ENCODE peak calls at places on chromosomes 6 and 20, in six cellular contexts. J, U, C, T, K and O are unnamed samples. For H3K4me1, the result is how much of the 10 kb centered on the place peaks cover.

GRCh38 chr20:60001027-60001567 is 42.9 kb downstream of the CDH26 start:
- ATAC-seq in J (no peak), U (no peak), C (no peak), T (no peak), K (no peak), O (no peak)

GRCh38 chr6:36038120-36038876 is 10.7 kb downstream of the MAPK14 start:
- ATAC-seq in J (peak), U (peak), C (no peak), T (peak), K (peak), O (no peak)

GRCh38 chr6:97282238-97282725 is 734 bp downstream of the MMS22L start:
- ATAC-seq in J (peak), U (no peak), C (peak), T (peak), K (peak), O (no peak)

GRCh38 chr6:423062-423798 is 31.7 kb downstream of the IRF4 start:
- ATAC-seq in J (no peak), U (no peak), C (peak), T (peak), K (peak), O (no peak)

GRCh38 chr6:117215353-117216090 is 49.8 kb upstream of the VGLL2 start:
- ATAC-seq in J (no peak), U (peak), C (no peak), T (no peak), K (no peak), O (no peak)

GRCh38 chr6:160306284-160306683 is 41.9 kb upstream of the SLC22A3 start:
- ATAC-seq in J (no peak), U (no peak), C (no peak), T (no peak), K (no peak), O (no peak)

GRCh38 chr6:69816017-69816416 is 19.2 kb upstream of the LMBRD1 start:
- ATAC-seq in J (no peak), U (no peak), C (no peak), T (no peak), K (peak), O (no peak)

GRCh38 chr20:25532015-25532751 is 53.1 kb downstream of the NINL start:
- ATAC-seq in J (peak), U (peak), C (peak), T (peak), K (no peak), O (no peak)

GRCh38 chr6:127971945-127972391 is 71.1 kb upstream of the THEMIS start:
- ATAC-seq in J (no peak), U (no peak), C (no peak), T (no peak), K (peak), O (no peak)

GRCh38 chr20:59804347-59804746 is 129.1 kb downstream of the SYCP2 start:
- ATAC-seq in J (no peak), U (no peak), C (no peak), T (no peak), K (no peak), O (no peak)

GRCh38 chr6:3725145-3726015 is 26.1 kb downstream of the PXDC1 start:
- ATAC-seq in J (peak), U (peak), C (no peak), T (no peak), K (no peak), O (no peak)

GRCh38 chr6:170176621-170177382 is 114.1 kb downstream of the DLL1 start:
- ATAC-seq in J (no peak), U (no peak), C (peak), T (no peak), K (no peak), O (no peak)

GRCh38 chr20:32411955-32412706 is 54.0 kb downstream of the ASXL1 start:
- ATAC-seq in J (peak), U (no peak), C (no peak), T (no peak), K (peak), O (no peak)

GRCh38 chr6:10099086-10099499 is 315.8 kb downstream of the TFAP2A start:
- ATAC-seq in J (peak), U (no peak), C (no peak), T (peak), K (no peak), O (no peak)

GRCh38 chr20:52974155-52974554 is 2.0 kb downstream of the TSHZ2 start:
- ATAC-seq in J (no peak), U (no peak), C (no peak), T (no peak), K (peak), O (no peak)

GRCh38 chr6:148629197-148629909 is 117.5 kb upstream of the UST start:
- ATAC-seq in J (no peak), U (no peak), C (no peak), T (no peak), K (peak), O (peak)

GRCh38 chr6:30490031-30490876 is 945 bp downstream of the HLA-E start:
- ATAC-seq in J (peak), U (peak), C (peak), T (peak), K (peak), O (peak)

GRCh38 chr6:30485236-30485635 is 4.1 kb upstream of the HLA-E start:
- ATAC-seq in J (no peak), U (no peak), C (no peak), T (no peak), K (no peak), O (no peak)

GRCh38 chr6:30491963-30492616 is 2.8 kb downstream of the HLA-E start:
- ATAC-seq in J (no peak), U (no peak), C (no peak), T (no peak), K (no peak), O (no peak)

GRCh38 chr6:30493643-30494250 is 4.4 kb downstream of the HLA-E start:
- ATAC-seq in J (no peak), U (no peak), C (no peak), T (no peak), K (peak), O (no peak)

DNA sequence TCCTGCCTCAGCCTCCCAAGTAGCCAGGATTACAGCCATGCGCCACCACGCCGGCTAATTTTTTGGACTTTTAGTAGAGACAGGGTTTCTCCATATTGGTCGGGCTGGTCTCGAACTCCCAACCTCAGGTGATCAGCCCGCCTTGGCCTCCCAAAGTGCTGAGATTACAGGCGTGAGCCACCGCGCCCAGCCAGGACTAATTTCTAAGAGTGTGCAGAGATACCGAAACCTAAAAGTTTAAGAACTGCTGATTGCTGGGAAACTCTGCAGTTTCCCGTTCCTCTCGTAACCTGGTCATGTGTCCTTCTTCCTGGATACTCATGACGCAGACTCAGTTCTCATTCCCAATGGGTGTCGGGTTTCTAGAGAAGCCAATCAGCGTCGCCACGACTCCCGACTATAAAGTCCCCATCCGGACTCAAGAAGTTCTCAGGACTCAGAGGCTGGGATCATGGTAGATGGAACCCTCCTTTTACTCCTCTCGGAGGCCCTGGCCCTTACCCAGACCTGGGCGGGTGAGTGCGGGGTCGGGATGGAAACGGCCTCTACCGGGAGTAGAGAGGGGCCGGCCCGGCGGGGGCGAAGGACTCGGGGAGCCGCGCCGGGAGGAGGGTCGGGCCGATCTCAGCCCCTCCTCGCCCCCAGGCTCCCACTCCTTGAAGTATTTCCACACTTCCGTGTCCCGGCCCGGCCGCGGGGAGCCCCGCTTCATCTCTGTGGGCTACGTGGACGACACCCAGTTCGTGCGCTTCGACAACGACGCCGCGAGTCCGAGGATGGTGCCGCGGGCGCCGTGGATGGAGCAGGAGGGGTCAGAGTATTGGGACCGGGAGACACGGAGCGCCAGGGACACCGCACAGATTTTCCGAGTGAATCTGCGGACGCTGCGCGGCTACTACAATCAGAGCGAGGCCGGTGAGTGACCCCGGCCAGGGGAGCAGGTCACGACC is at the start of gene HLA-E:
- ATAC-seq in J (peak), U (peak), C (peak), T (peak), K (peak), O (peak)
- TF ChIP-seq EP300 in J (peak), U (peak), C (no peak), T (no peak), K (no peak), O (no peak)

GRCh38 chr6:53336070-53336469 is 12.7 kb downstream of the ELOVL5 start:
- ATAC-seq in J (no peak), U (peak), C (no peak), T (no peak), K (no peak), O (no peak)

GRCh38 chr6:53331678-53332077 is 17.1 kb downstream of the ELOVL5 start:
- ATAC-seq in J (no peak), U (no peak), C (no peak), T (no peak), K (no peak), O (no peak)

GRCh38 chr6:53333439-53334408 is 15.0 kb downstream of the ELOVL5 start:
- ATAC-seq in J (no peak), U (no peak), C (no peak), T (peak), K (no peak), O (no peak)

GRCh38 chr6:53338304-53338703 is 10.4 kb downstream of the ELOVL5 start:
- ATAC-seq in J (no peak), U (no peak), C (no peak), T (no peak), K (no peak), O (no peak)

GRCh38 chr6:53335224-53335994 is 13.3 kb downstream of the ELOVL5 start:
- ATAC-seq in J (peak), U (peak), C (no peak), T (no peak), K (peak), O (no peak)
- H3K4me1 ChIP-seq in J (under half), U (under half), C (under half), T (half or more), K (under half), O (under half)

GRCh38 chr6:131655387-131655786 is 18.3 kb downstream of the ENPP3 start:
- ATAC-seq in J (no peak), U (no peak), C (no peak), T (no peak), K (no peak), O (no peak)
- TF ChIP-seq EP300 in J (no peak), U (no peak), C (no peak), T (no peak), K (no peak), O (no peak)

DNA sequence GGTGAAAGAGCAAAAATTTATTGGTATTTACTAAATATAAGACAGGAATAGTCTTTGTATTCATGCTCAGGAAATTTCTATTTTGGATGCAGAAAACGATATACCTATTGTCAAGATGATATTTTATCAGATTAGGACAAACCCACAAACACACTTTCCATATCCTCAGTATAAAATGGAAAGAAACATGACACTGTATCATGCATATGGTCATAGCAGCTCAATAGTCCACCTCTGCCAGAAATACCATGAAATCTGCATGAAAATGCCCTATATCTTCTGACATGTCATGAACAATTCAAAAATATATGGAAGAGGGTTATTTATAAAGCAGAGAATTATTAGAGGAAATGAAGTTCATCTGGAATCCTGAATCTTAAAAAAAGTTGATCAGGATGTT is 11.7 kb upstream of the HINT3 start:
- ATAC-seq in J (no peak), U (no peak), C (no peak), T (peak), K (no peak), O (no peak)
- H3K4me1 ChIP-seq in J (under half), U (under half), C (half or more), T (half or more), K (under half), O (under half)

DNA sequence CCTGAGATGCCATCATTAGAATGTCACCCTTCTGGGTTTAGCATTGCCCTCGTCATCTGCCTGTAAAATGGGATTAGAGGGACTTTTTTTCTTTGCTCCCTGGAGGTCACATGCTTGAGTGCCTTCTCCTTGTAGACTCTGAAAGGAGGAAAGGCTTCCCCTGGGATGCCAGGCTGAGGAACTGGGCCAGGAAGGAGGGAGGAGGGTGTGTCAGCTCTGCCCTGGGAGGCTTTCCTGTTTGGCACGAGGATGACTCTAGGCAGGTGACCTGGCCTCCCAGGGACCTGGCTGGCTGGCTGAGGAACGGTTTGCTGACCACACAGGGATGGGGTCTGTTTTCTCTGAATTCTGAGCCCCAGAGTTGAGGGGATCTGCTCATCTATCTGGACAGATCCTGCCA is 137.9 kb upstream of the RNF24 start:
- ATAC-seq in J (no peak), U (no peak), C (no peak), T (no peak), K (no peak), O (no peak)
- TF ChIP-seq EP300 in J (no peak), U (no peak), C (no peak), T (no peak), K (no peak), O (no peak)

GRCh38 chr6:21733311-21733710 is 139.8 kb downstream of the SOX4 start:
- ATAC-seq in J (no peak), U (no peak), C (no peak), T (no peak), K (no peak), O (no peak)
- H3K4me1 ChIP-seq in J (under half), U (under half), C (half or more), T (under half), K (under half), O (under half)